ENCODE peak calls at places on chromosome 9, in five cellular contexts. Z is heart right ventricle, G is fibroblast of lung, Q is IMR-90, N is Peyer's patch. U is an unnamed sample.

GRCh38 chr9:17330097-17330496 is 195.3 kb downstream of the CNTLN start:
- DNase-seq in Z (no peak), G (no peak), Q (peak; percentile 46), N (no peak), U (no peak)

GRCh38 chr9:19108038-19108437 is 5.3 kb upstream of the HAUS6 start:
- DNase-seq in Z (no peak), G (no peak), Q (no peak), N (no peak), U (no peak)

GRCh38 chr9:133107961-133108793 is 12.9 kb downstream of the RALGDS start:
- DNase-seq in Z (no peak), G (no peak), Q (no peak), N (peak; percentile 36), U (no peak)

GRCh38 chr9:116269250-116269649 is 115.7 kb downstream of the PAPPA start:
- DNase-seq in Z (no peak), G (peak; percentile 41), Q (no peak), N (no peak), U (peak; percentile 35)

GRCh38 chr9:93686880-93687236 is 110.5 kb downstream of the PHF2 start:
- DNase-seq in Z (no peak), G (no peak), Q (no peak), N (no peak), U (no peak)

GRCh38 chr9:138008081-138008841 is 130.7 kb downstream of the CACNA1B start:
- DNase-seq in Z (no peak), G (no peak), Q (no peak), N (peak; percentile 31), U (no peak)

GRCh38 chr9:5596173-5596572 is 32.7 kb upstream of the RIC1 start:
- DNase-seq in Z (no peak), G (no peak), Q (no peak), N (no peak), U (peak; percentile 17)

GRCh38 chr9:98091735-98092632 is 27.0 kb downstream of the TRIM14 start:
- DNase-seq in Z (no peak), G (no peak), Q (peak; percentile 30), N (peak; percentile 43), U (peak; percentile 72)

GRCh38 chr9:115300896-115301295 is 182.9 kb upstream of the TNC start:
- DNase-seq in Z (no peak), G (no peak), Q (no peak), N (no peak), U (no peak)

GRCh38 chr9:134891713-134892112 is 11.1 kb downstream of the FCN2 start:
- DNase-seq in Z (no peak), G (no peak), Q (no peak), N (no peak), U (no peak)

GRCh38 chr9:96574931-96575351 is 44.7 kb downstream of the CDC14B start:
- DNase-seq in Z (no peak), G (no peak), Q (no peak), N (no peak), U (peak; percentile 30)

GRCh38 chr9:75186767-75187380 is 98.6 kb downstream of the OSTF1 start:
- DNase-seq in Z (no peak), G (no peak), Q (peak; percentile 28), N (no peak), U (no peak)

GRCh38 chr9:113919825-113920224 is 43.7 kb downstream of the ZNF618 start:
- DNase-seq in Z (no peak), G (no peak), Q (no peak), N (no peak), U (no peak)

GRCh38 chr9:113921366-113921765 is 45.3 kb downstream of the ZNF618 start:
- DNase-seq in Z (no peak), G (no peak), Q (peak; percentile 19), N (no peak), U (no peak)

GRCh38 chr9:113918697-113919390 is 42.7 kb downstream of the ZNF618 start:
- DNase-seq in Z (no peak), G (no peak), Q (no peak), N (no peak), U (no peak)

GRCh38 chr9:113920872-113921271 is 44.8 kb downstream of the ZNF618 start:
- DNase-seq in Z (no peak), G (no peak), Q (no peak), N (no peak), U (no peak)

GRCh38 chr9:113919422-113919821 is 43.3 kb downstream of the ZNF618 start:
- DNase-seq in Z (no peak), G (no peak), Q (no peak), N (no peak), U (no peak)
- TF ChIP-seq CTCF in Z (no peak), G (no peak), Q (no peak), N (no peak), U (no peak)

GRCh38 chr9:438066-438465 is 223.4 kb downstream of the DOCK8 start:
- DNase-seq in Z (no peak), G (peak; percentile 68), Q (peak; percentile 33), N (no peak), U (peak; percentile 81)
- H3K4me3 ChIP-seq in Z (no peak overlapping the region), G (no peak overlapping the region), Q (no peak overlapping the region), N (no peak overlapping the region), U (no peak overlapping the region)

GRCh38 chr9:129165198-129165597 is 12.9 kb downstream of the IER5L start:
- DNase-seq in Z (no peak), G (no peak), Q (no peak), N (no peak), U (no peak)
- TF ChIP-seq CTCF in Z (no peak), G (no peak), Q (no peak), N (no peak), U (no peak)

DNA sequence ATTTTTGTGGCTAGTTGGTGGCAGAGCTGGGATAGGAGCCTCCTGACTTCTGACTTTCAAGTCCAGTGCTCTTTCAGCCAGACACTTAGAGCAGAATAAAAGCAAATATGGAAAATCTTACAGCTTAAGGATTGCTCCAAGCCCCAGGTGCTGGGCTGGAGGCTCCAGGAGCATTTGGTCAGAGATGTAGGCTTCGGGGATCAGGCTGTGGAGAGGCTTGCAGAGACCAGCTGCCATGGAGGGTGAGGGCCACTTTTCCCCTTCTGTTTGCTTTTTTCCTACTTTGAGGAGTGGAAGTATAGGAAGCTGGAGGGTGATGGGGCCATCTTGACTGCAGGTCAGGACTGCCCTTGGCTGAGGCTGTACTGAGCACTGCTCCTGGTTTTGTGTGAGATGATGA is 58.9 kb downstream of the RGS3 start:
- DNase-seq in Z (no peak), G (no peak), Q (no peak), N (no peak), U (no peak)
- H3K4me3 ChIP-seq in Z (no peak overlapping the region), G (no peak overlapping the region), Q (no peak overlapping the region), N (no peak overlapping the region), U (no peak overlapping the region)

DNA sequence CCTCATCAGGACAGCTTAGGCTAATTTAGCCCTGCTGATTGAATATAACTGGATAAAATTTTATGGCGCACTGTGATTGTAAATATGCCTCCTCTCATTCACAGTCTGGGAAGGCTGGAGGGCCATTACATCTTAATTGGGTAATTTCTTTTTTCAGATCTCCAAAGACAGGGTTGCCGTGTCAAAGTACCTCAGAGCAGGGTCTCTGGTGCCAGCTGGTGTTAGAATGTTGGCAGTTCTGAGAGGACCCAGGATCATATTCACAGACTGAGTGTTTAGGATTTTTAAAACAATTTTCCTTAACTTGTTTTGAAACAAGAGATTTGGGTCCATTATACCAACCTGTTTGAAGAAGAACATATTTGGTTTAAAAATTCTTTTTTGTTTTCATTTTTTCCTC is 455.7 kb upstream of the TLE4 start:
- DNase-seq in Z (no peak), G (no peak), Q (no peak), N (no peak), U (no peak)
- TF ChIP-seq CTCF in Z (no peak), G (no peak), Q (no peak), N (no peak), U (no peak)

DNA sequence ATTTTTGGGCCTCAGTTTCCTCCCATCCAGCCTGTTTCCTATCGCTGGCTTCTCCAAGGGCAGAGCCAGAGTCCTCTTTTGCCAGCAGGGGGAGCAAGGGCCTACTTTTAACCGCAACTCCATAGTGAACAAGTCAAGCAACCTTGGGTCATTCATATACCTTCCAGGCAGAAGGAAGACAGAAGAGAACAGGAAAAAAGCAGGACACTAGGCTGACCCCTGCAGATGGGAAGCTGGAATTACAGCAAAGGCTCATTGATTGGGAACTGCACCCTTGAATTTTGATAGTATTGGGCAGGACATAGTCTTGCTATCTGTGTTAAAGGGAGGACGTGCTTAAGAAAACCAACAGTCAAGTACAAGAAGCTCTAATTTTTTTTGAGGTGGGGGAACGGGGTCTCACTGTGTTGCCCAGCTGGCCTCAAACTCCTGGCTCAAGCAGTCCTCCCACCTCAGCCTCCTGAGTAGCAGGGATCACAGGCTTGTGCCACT is 30.1 kb downstream of the QRFP start:
- DNase-seq in Z (peak; percentile 75), G (peak; percentile 82), Q (peak; percentile 89), N (peak; percentile 89), U (peak; percentile 92)
- H3K4me3 ChIP-seq in Z (no peak overlapping the region), G (no peak overlapping the region), Q (no peak overlapping the region), N (no peak overlapping the region), U (no peak overlapping the region)

GRCh38 chr9:34688329-34689161 is 2.5 kb downstream of the CCL19 start:
- DNase-seq in Z (no peak), G (no peak), Q (no peak), N (no peak), U (no peak)

GRCh38 chr9:34689512-34689911 is 1.6 kb downstream of the CCL19 start:
- DNase-seq in Z (no peak), G (no peak), Q (no peak), N (no peak), U (no peak)

GRCh38 chr9:34686231-34686630 is 4.8 kb downstream of the CCL19 start:
- DNase-seq in Z (no peak), G (no peak), Q (no peak), N (no peak), U (no peak)

GRCh38 chr9:34686732-34687131 is 4.3 kb downstream of the CCL19 start:
- DNase-seq in Z (no peak), G (no peak), Q (no peak), N (no peak), U (no peak)

DNA sequence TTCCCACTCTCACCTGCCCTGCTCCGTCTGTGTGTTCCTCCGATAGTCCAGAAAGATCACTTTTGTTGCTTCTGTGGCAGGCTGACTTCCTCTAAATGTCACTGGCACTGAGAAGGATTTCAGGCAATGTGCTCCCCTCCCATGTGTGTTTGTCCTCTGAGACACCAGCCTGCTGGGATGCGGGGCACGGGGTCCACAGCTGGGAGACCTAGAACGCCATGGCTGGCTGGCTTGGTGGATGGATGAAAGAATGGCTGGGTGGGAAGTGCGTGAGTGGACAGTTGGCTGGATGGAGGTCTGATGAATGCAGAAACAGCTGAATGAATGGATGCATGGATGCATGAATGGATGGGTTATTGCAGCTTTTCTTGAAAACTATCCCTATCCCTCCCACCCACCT is 3.4 kb downstream of the CCL19 start:
- DNase-seq in Z (no peak), G (no peak), Q (no peak), N (no peak), U (no peak)
- TF ChIP-seq CTCF in Z (no peak), G (no peak), Q (no peak), N (no peak), U (no peak)